ENCODE peak calls at places on chromosomes 16 and 17, in four cellular contexts. U, A, C and R are unnamed samples.

GRCh38 chr16:67645397-67646121 is 615 bp downstream of the CARMIL2 start:
- DNase-seq in U (no peak), A (peak; percentile 27), C (no peak), R (peak; percentile 41)

GRCh38 chr17:19641687-19642372 is 6.7 kb upstream of the ALDH3A2 start:
- DNase-seq in U (no peak), A (no peak), C (no peak), R (no peak)

GRCh38 chr16:2323701-2324100 is 16.8 kb downstream of the ABCA3 start:
- DNase-seq in U (no peak), A (no peak), C (no peak), R (no peak)

GRCh38 chr16:56729351-56729735 is 586 bp upstream of the NUP93 start:
- DNase-seq in U (no peak), A (no peak), C (no peak), R (no peak)

GRCh38 chr16:88692861-88693260 is 6.6 kb upstream of the SNAI3 start:
- DNase-seq in U (no peak), A (no peak), C (no peak), R (no peak)

GRCh38 chr17:50909765-50910661 is 43.9 kb upstream of the TOB1 start:
- DNase-seq in U (no peak), A (no peak), C (no peak), R (no peak)

GRCh38 chr16:19474617-19475016 is 47.3 kb downstream of the GDE1 start:
- DNase-seq in U (no peak), A (no peak), C (no peak), R (no peak)

GRCh38 chr17:17498606-17499301 is 2.6 kb upstream of the RASD1 start:
- DNase-seq in U (no peak), A (no peak), C (no peak), R (no peak)

GRCh38 chr16:11914759-11915643 is 755 bp downstream of the GSPT1 start:
- DNase-seq in U (peak; percentile 43), A (no peak), C (peak; percentile 13), R (peak; percentile 76)

GRCh38 chr16:55576369-55576768 is 9.9 kb downstream of the CAPNS2 start:
- DNase-seq in U (no peak), A (no peak), C (no peak), R (no peak)

GRCh38 chr17:72588961-72589360 is 468.1 kb downstream of the SOX9 start:
- DNase-seq in U (peak; percentile 78), A (no peak), C (peak; percentile 65), R (no peak)

GRCh38 chr16:65547799-65548446 is 426.1 kb upstream of the CDH11 start:
- DNase-seq in U (peak; percentile 86), A (no peak), C (no peak), R (no peak)

GRCh38 chr17:80315517-80316182 is 55.0 kb downstream of the RNF213 start:
- DNase-seq in U (no peak), A (no peak), C (no peak), R (no peak)

GRCh38 chr17:72846399-72846798 is 246.1 kb downstream of the SLC39A11 start:
- DNase-seq in U (no peak), A (no peak), C (peak; percentile 47), R (no peak)

GRCh38 chr16:84360170-84360569 is 8.2 kb upstream of the ATP2C2 start:
- DNase-seq in U (no peak), A (no peak), C (no peak), R (no peak)

GRCh38 chr17:20925091-20925490 is 117.7 kb downstream of the USP22 start:
- DNase-seq in U (peak; percentile 55), A (no peak), C (no peak), R (no peak)

GRCh38 chr17:51263001-51263400 is 2.7 kb downstream of the UTP18 start:
- DNase-seq in U (peak; percentile 44), A (no peak), C (no peak), R (no peak)

GRCh38 chr16:4800290-4801041 is 2.0 kb downstream of the ROGDI start:
- DNase-seq in U (no peak), A (peak; percentile 46), C (no peak), R (peak; percentile 75)

GRCh38 chr17:73498854-73499597 is 145.2 kb downstream of the SDK2 start:
- DNase-seq in U (no peak), A (no peak), C (no peak), R (no peak)

GRCh38 chr16:31130899-31131298 is 4.6 kb downstream of the PRSS8 start:
- DNase-seq in U (no peak), A (no peak), C (no peak), R (no peak)

GRCh38 chr17:33049781-33050414 is 58.3 kb downstream of the SPACA3 start:
- DNase-seq in U (peak; percentile 59), A (peak; percentile 62), C (no peak), R (peak; percentile 75)

GRCh38 chr17:82217530-82218204 is 5.0 kb upstream of the CCDC57 start:
- DNase-seq in U (peak; percentile 94), A (no peak), C (no peak), R (peak; percentile 13)

GRCh38 chr17:44859701-44860100 is 12.0 kb downstream of the HIGD1B start:
- DNase-seq in U (no peak), A (no peak), C (no peak), R (no peak)

GRCh38 chr17:9123594-9124553 is 102.6 kb downstream of the NTN1 start:
- DNase-seq in U (no peak), A (no peak), C (no peak), R (no peak)